ENCODE peak calls at places on chromosome 4, in four cellular contexts. U is H1, A is HepG2, L is GM12878. S is an unnamed sample.

GRCh38 chr4:133565379-133565778 is 416.3 kb downstream of the PCDH10 start:
- DNase-seq in U (no peak), A (no peak), L (no peak), S (peak)

GRCh38 chr4:180394307-180394706 is 1848.9 kb upstream of the TENM3 start:
- DNase-seq in U (no peak), A (no peak), L (no peak), S (no peak)

GRCh38 chr4:130703211-130703920 is 1607.4 kb downstream of the C4orf33 start:
- DNase-seq in U (no peak), A (no peak), L (no peak), S (no peak)

GRCh38 chr4:5799406-5799805 is 88.4 kb downstream of the EVC start:
- DNase-seq in U (no peak), A (no peak), L (no peak), S (no peak)

GRCh38 chr4:127525585-127525984 is 107.2 kb upstream of the INTU start:
- DNase-seq in U (no peak), A (no peak), L (no peak), S (no peak)

GRCh38 chr4:1305781-1306455 is 16.2 kb downstream of the MAEA start:
- DNase-seq in U (no peak), A (no peak), L (no peak), S (no peak)

GRCh38 chr4:15891312-15891711 is 47.2 kb downstream of the FGFBP1 start:
- DNase-seq in U (no peak), A (no peak), L (peak), S (no peak)

GRCh38 chr4:7396186-7396585 is 38.5 kb downstream of the PSAPL1 start:
- DNase-seq in U (no peak), A (no peak), L (no peak), S (no peak)

GRCh38 chr4:108058685-108059440 is 69.2 kb downstream of the HADH start:
- DNase-seq in U (no peak), A (peak), L (no peak), S (no peak)

GRCh38 chr4:86033171-86033570 is 326.7 kb downstream of the MAPK10 start:
- DNase-seq in U (no peak), A (no peak), L (no peak), S (no peak)

GRCh38 chr4:25308266-25308665 is 4.3 kb upstream of the ZCCHC4 start:
- DNase-seq in U (no peak), A (no peak), L (no peak), S (no peak)

GRCh38 chr4:101651778-101652177 is 138.8 kb upstream of the BANK1 start:
- DNase-seq in U (no peak), A (no peak), L (no peak), S (no peak)

GRCh38 chr4:7295917-7296660 is 103.8 kb downstream of the SORCS2 start:
- DNase-seq in U (no peak), A (no peak), L (no peak), S (peak)

GRCh38 chr4:140703463-140703862 is 52.7 kb downstream of the TBC1D9 start:
- DNase-seq in U (no peak), A (peak), L (no peak), S (no peak)

GRCh38 chr4:24551492-24552330 is 32.6 kb downstream of the DHX15 start:
- DNase-seq in U (no peak), A (no peak), L (no peak), S (no peak)

GRCh38 chr4:184649971-184650855 is 675 bp downstream of the PRIMPOL start:
- DNase-seq in U (no peak), A (peak), L (no peak), S (no peak)

GRCh38 chr4:184374006-184374405 is 100.3 kb downstream of the IRF2 start:
- DNase-seq in U (no peak), A (no peak), L (no peak), S (no peak)

GRCh38 chr4:139767168-139767567 is 101.5 kb downstream of the MGST2 start:
- DNase-seq in U (no peak), A (no peak), L (no peak), S (no peak)

GRCh38 chr4:98447648-98448047 is 186.5 kb downstream of the RAP1GDS1 start:
- DNase-seq in U (no peak), A (no peak), L (no peak), S (no peak)

GRCh38 chr4:98448923-98449322 is 187.7 kb downstream of the RAP1GDS1 start:
- DNase-seq in U (no peak), A (no peak), L (no peak), S (no peak)

GRCh38 chr4:98452091-98452490 is 190.9 kb downstream of the RAP1GDS1 start:
- DNase-seq in U (no peak), A (no peak), L (no peak), S (no peak)

GRCh38 chr4:98444371-98444770 is 183.2 kb downstream of the RAP1GDS1 start:
- DNase-seq in U (no peak), A (no peak), L (no peak), S (no peak)

DNA sequence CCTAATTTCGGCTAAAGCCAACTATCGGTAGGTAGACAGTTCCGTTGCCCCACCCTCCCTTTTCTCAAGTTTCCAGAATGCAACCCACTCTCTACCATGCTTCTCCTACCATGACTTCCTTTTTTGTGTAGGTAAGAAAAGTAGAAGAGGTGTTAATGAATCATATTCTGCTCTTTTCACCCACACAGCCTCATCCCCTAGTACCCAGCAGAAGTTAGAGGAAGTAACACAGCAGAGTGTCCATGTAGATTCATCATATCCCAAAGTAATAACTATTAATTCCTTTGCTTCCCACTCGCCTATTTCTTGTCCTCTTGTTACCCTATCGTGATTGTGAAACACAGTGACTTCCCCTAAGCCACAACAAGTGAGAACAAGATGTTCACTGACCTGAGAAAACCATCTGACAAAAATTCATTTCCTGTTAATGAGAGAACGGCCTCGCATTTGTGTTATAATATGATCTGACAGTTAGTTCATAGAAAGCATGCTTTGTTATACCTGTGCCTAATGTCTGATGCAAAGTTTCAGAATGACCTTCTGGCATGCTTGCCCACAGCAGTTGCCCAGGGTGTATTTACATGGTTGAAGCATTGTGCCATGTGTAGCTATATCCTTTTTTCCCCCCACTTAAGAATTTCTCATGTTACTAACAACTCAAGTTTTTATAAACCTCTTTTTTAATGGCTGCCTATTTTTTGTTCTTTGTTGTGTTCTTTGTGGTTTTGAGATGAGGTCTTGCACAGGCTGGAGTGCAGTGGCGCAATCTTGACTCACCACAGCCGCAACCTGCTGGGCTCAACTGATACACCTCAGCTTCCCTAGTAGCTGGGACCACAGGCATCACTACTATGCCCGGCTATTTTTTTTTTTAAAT is 185.6 kb downstream of the RAP1GDS1 start:
- DNase-seq in U (no peak), A (no peak), L (peak), S (no peak)
- TF ChIP-seq SUZ12 in U (no peak), A (no peak), L (no peak), S (no peak)

GRCh38 chr4:73916172-73916925 is 47.2 kb downstream of the CXCL1 start:
- DNase-seq in U (no peak), A (no peak), L (no peak), S (no peak)

GRCh38 chr4:73912191-73912590 is 43.0 kb downstream of the CXCL1 start:
- DNase-seq in U (no peak), A (no peak), L (no peak), S (no peak)

GRCh38 chr4:73911746-73912145 is 42.6 kb downstream of the CXCL1 start:
- DNase-seq in U (no peak), A (no peak), L (no peak), S (no peak)

GRCh38 chr4:73917081-73917501 is 47.9 kb downstream of the CXCL1 start:
- DNase-seq in U (no peak), A (no peak), L (no peak), S (no peak)

GRCh38 chr4:73914071-73914470 is 44.9 kb downstream of the CXCL1 start:
- DNase-seq in U (no peak), A (no peak), L (no peak), S (no peak)
- TF ChIP-seq SP1 in U (no peak), A (no peak), L (no peak), S (no peak)

DNA sequence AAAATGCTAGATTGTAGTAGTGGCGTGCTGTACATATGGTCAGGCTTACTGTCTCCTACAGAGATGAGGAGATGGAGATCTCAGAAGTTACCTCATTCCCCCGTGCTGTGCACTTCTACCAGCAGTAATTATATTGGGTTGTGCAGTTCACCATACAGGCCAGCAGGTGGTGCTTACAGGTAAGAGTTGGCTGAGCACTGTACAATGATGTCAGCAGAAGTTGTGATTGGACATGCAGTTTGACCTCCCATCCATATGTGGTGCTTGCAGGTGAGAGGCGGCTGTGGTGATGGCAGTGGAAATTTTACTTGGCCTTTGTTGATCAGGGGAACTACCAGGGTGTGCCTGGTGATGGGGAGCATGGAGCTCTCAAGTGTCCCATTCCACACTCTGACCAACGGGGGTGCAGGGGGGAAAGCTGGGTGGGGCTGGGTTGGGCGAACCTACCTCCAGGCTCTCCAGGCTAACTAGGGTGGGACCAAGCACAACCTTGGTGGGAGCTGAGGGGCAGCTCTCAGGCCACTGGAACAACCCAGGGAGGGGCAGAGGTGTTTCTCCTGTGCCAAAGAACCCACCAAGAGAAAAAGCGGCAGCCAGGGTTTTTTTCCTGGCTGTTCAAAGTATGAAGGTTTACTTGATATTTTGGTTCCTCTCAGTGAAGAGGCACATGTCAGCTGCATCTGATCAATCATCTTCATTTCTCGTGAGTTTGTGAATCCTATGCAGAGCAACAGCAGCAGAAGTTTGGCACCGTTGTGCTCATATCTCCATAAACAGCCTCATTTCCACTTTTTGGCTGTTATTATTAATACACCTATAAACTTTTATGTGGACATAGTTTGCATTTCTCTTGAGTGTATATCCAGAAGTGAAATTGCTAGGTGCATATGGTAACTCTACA is 73.8 kb upstream of the FREM3 start:
- DNase-seq in U (peak), A (peak), L (peak), S (peak)
- TF ChIP-seq SUZ12 in U (no peak), A (no peak), L (no peak), S (no peak)

GRCh38 chr4:26320453-26321325 is at the start of gene RBPJ:
- DNase-seq in U (peak), A (peak), L (peak), S (peak)

GRCh38 chr4:26321326-26322276 is 787 bp downstream of the RBPJ start:
- DNase-seq in U (no peak), A (peak), L (no peak), S (no peak)

GRCh38 chr4:26323807-26324206 is 3.0 kb downstream of the RBPJ start:
- DNase-seq in U (no peak), A (no peak), L (no peak), S (no peak)

GRCh38 chr4:26320159-26320452 is 708 bp upstream of the RBPJ start:
- DNase-seq in U (no peak), A (peak), L (peak), S (no peak)

DNA sequence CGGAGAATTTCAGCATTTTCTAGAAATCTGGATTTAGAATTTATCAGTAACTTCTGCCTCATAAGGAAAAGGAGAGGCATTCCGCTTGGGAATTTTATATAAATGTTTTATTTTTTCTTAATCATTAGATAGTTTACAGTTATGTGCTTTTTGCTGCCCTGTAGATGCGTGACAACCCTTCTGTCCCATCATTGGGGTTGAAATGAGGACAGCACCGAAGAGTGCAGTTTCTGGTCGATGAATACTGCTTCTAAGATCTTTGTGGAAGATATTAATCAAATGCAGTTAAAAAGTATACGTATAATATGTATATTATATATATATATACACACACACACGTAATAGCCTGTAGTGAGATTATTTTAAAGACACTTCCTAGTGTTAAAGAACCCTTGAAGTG is 1.5 kb downstream of the RBPJ start:
- DNase-seq in U (no peak), A (no peak), L (no peak), S (no peak)
- TF ChIP-seq SP1 in U (no peak), A (no peak), L (no peak), S (no peak)

DNA sequence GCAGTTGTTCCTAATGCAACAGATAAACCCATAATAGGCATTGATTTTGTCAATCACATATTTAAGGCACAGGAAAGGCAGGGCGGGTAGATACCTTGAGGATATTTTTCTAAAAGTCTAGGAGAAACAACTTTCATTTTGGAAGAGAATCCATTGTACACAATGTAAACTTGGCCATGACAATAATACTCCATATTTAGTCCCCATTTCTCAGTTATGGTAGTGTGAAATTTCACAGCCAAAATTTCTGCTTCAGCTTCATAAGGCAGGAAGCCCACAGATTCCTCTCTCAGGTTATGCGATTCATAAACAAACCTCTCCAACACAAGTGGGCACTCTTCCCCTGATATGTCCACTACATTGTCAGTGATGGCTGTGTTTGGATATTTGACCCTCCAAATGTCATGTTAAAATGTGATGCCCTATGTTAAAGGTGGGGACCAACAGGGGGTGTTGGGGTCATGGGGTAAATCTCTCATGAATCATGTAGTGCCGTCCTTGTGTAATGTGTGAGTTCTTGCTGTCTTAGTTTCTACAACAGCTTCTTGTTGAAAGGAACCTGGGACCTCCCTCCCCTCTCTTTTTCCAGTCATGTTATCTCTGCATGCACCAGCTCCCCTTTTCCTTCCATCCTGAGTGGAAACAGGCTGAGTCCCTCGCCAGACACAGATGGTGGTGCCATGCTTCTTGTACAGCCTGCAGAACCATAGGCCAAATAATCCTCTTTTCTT is 598.2 kb upstream of the GNPDA2 start:
- DNase-seq in U (no peak), A (no peak), L (no peak), S (no peak)
- TF ChIP-seq SUZ12 in U (no peak), A (no peak), L (no peak), S (no peak)

S was measured in HEK293T.